ENCODE peak calls at places on chromosomes 11 and 22, in five cellular contexts. One of them, this sample, is unnamed.

GRCh38 chr11:2780850-2781412 is 81.1 kb upstream of the KCNQ1OT1 start:
- DNase-seq in esophagus squamous epithelium: no peak
- DNase-seq in astrocyte of the spinal cord: no peak
- DNase-seq in sigmoid colon: no peak
- DNase-seq in neural progenitor cell: no peak
- DNase-seq in this sample: no peak

GRCh38 chr11:17477361-17477760 is 716 bp upstream of the ABCC8 start:
- DNase-seq in astrocyte of the spinal cord: no peak
- DNase-seq in sigmoid colon: no peak
- DNase-seq in esophagus squamous epithelium: no peak
- DNase-seq in neural progenitor cell: no peak
- DNase-seq in this sample: no peak

GRCh38 chr22:37028692-37029674 is 9.4 kb downstream of the MPST start:
- DNase-seq in astrocyte of the spinal cord: no peak
- DNase-seq in sigmoid colon: no peak
- DNase-seq in neural progenitor cell: no peak
- DNase-seq in esophagus squamous epithelium: no peak
- DNase-seq in this sample: no peak

GRCh38 chr11:70303070-70303469 is 32.6 kb downstream of the PPFIA1 start:
- DNase-seq in astrocyte of the spinal cord: no peak
- DNase-seq in sigmoid colon: peak
- DNase-seq in neural progenitor cell: no peak
- DNase-seq in esophagus squamous epithelium: no peak
- DNase-seq in this sample: no peak

GRCh38 chr11:61706452-61707400 is 26.5 kb downstream of the DAGLA start:
- DNase-seq in neural progenitor cell: no peak
- DNase-seq in sigmoid colon: no peak
- DNase-seq in astrocyte of the spinal cord: no peak
- DNase-seq in esophagus squamous epithelium: no peak
- DNase-seq in this sample: no peak

GRCh38 chr11:61121917-61122316 is 19.6 kb downstream of the CD5 start:
- DNase-seq in neural progenitor cell: no peak
- DNase-seq in astrocyte of the spinal cord: no peak
- DNase-seq in sigmoid colon: no peak
- DNase-seq in esophagus squamous epithelium: no peak
- DNase-seq in this sample: no peak

GRCh38 chr11:86978756-86979608 is 23.8 kb upstream of the FZD4 start:
- DNase-seq in esophagus squamous epithelium: no peak
- DNase-seq in neural progenitor cell: peak
- DNase-seq in sigmoid colon: no peak
- DNase-seq in astrocyte of the spinal cord: peak
- DNase-seq in this sample: peak

GRCh38 chr22:48205790-48206189 is 1443.3 kb downstream of the TBC1D22A start:
- DNase-seq in esophagus squamous epithelium: no peak
- DNase-seq in astrocyte of the spinal cord: no peak
- DNase-seq in neural progenitor cell: no peak
- DNase-seq in sigmoid colon: no peak
- DNase-seq in this sample: no peak

GRCh38 chr11:46391578-46392420 is at the start of gene CHRM4:
- DNase-seq in astrocyte of the spinal cord: no peak
- DNase-seq in neural progenitor cell: peak
- DNase-seq in sigmoid colon: peak
- DNase-seq in esophagus squamous epithelium: no peak
- DNase-seq in this sample: peak

GRCh38 chr22:40703174-40703573 is 23.9 kb downstream of the MCHR1 start:
- DNase-seq in sigmoid colon: no peak
- DNase-seq in esophagus squamous epithelium: no peak
- DNase-seq in astrocyte of the spinal cord: no peak
- DNase-seq in neural progenitor cell: no peak
- DNase-seq in this sample: peak

GRCh38 chr11:79794057-79794456 is 353.2 kb upstream of the TENM4 start:
- DNase-seq in esophagus squamous epithelium: no peak
- DNase-seq in sigmoid colon: no peak
- DNase-seq in neural progenitor cell: no peak
- DNase-seq in astrocyte of the spinal cord: no peak
- DNase-seq in this sample: no peak

GRCh38 chr22:42069801-42070516 is 653 bp downstream of the NAGA start:
- DNase-seq in astrocyte of the spinal cord: peak
- DNase-seq in neural progenitor cell: no peak
- DNase-seq in sigmoid colon: no peak
- DNase-seq in esophagus squamous epithelium: no peak
- DNase-seq in this sample: no peak

GRCh38 chr22:36640106-36640672 is 63.4 kb downstream of the CACNG2 start:
- DNase-seq in astrocyte of the spinal cord: no peak
- DNase-seq in sigmoid colon: no peak
- DNase-seq in esophagus squamous epithelium: no peak
- DNase-seq in neural progenitor cell: peak
- DNase-seq in this sample: no peak

GRCh38 chr11:47981667-47982404 is 1.5 kb downstream of the PTPRJ start:
- DNase-seq in astrocyte of the spinal cord: no peak
- DNase-seq in sigmoid colon: no peak
- DNase-seq in neural progenitor cell: no peak
- DNase-seq in esophagus squamous epithelium: no peak
- DNase-seq in this sample: peak

GRCh38 chr11:81644239-81644840 is 1089.3 kb downstream of the FAM181B start:
- DNase-seq in sigmoid colon: no peak
- DNase-seq in neural progenitor cell: peak
- DNase-seq in esophagus squamous epithelium: no peak
- DNase-seq in astrocyte of the spinal cord: peak
- DNase-seq in this sample: peak

GRCh38 chr11:125674210-125674609 is 6.4 kb downstream of the ACRV1 start:
- DNase-seq in esophagus squamous epithelium: no peak
- DNase-seq in sigmoid colon: no peak
- DNase-seq in astrocyte of the spinal cord: no peak
- DNase-seq in neural progenitor cell: no peak
- DNase-seq in this sample: no peak

GRCh38 chr11:61290905-61291690 is 4.0 kb downstream of the VWCE start:
- DNase-seq in astrocyte of the spinal cord: no peak
- DNase-seq in esophagus squamous epithelium: no peak
- DNase-seq in sigmoid colon: no peak
- DNase-seq in neural progenitor cell: no peak
- DNase-seq in this sample: no peak

GRCh38 chr11:128448487-128448886 is 138.9 kb downstream of the ETS1 start:
- DNase-seq in astrocyte of the spinal cord: peak
- DNase-seq in sigmoid colon: no peak
- DNase-seq in neural progenitor cell: no peak
- DNase-seq in esophagus squamous epithelium: no peak
- DNase-seq in this sample: no peak

GRCh38 chr11:108193725-108194124 is 28.7 kb downstream of the NPAT start:
- DNase-seq in sigmoid colon: no peak
- DNase-seq in esophagus squamous epithelium: no peak
- DNase-seq in neural progenitor cell: no peak
- DNase-seq in astrocyte of the spinal cord: no peak
- DNase-seq in this sample: no peak

GRCh38 chr11:71293961-71294782 is 41.8 kb upstream of the SHANK2 start:
- DNase-seq in sigmoid colon: peak
- DNase-seq in esophagus squamous epithelium: no peak
- DNase-seq in neural progenitor cell: no peak
- DNase-seq in astrocyte of the spinal cord: no peak
- DNase-seq in this sample: no peak

GRCh38 chr22:46758867-46759290 is 3.6 kb upstream of the TBC1D22A start:
- DNase-seq in neural progenitor cell: peak
- DNase-seq in sigmoid colon: no peak
- DNase-seq in esophagus squamous epithelium: no peak
- DNase-seq in astrocyte of the spinal cord: peak
- DNase-seq in this sample: peak

GRCh38 chr11:33536178-33536577 is 164.4 kb downstream of the C11orf91 start:
- DNase-seq in astrocyte of the spinal cord: no peak
- DNase-seq in neural progenitor cell: no peak
- DNase-seq in sigmoid colon: no peak
- DNase-seq in esophagus squamous epithelium: no peak
- DNase-seq in this sample: no peak

GRCh38 chr22:40560551-40560950 is 76.0 kb downstream of the MRTFA start:
- DNase-seq in esophagus squamous epithelium: no peak
- DNase-seq in sigmoid colon: no peak
- DNase-seq in astrocyte of the spinal cord: peak
- DNase-seq in neural progenitor cell: no peak
- DNase-seq in this sample: no peak

GRCh38 chr11:77108436-77108835 is 5.8 kb downstream of the OMP start:
- DNase-seq in sigmoid colon: no peak
- DNase-seq in astrocyte of the spinal cord: no peak
- DNase-seq in neural progenitor cell: no peak
- DNase-seq in esophagus squamous epithelium: no peak
- DNase-seq in this sample: no peak

GRCh38 chr11:115933564-115933963 is 429.3 kb upstream of the CADM1 start:
- DNase-seq in sigmoid colon: no peak
- DNase-seq in neural progenitor cell: no peak
- DNase-seq in esophagus squamous epithelium: no peak
- DNase-seq in astrocyte of the spinal cord: no peak
- DNase-seq in this sample: no peak

GRCh38 chr11:67534070-67534679 is 10.9 kb upstream of the CABP2 start:
- DNase-seq in neural progenitor cell: peak
- DNase-seq in astrocyte of the spinal cord: peak
- DNase-seq in esophagus squamous epithelium: no peak
- DNase-seq in sigmoid colon: no peak
- DNase-seq in this sample: no peak

GRCh38 chr11:112278803-112279202 is 18.1 kb upstream of the PLET1 start:
- DNase-seq in esophagus squamous epithelium: no peak
- DNase-seq in sigmoid colon: no peak
- DNase-seq in astrocyte of the spinal cord: no peak
- DNase-seq in neural progenitor cell: no peak
- DNase-seq in this sample: no peak

GRCh38 chr11:106101797-106102196 is 24.3 kb downstream of the AASDHPPT start:
- DNase-seq in neural progenitor cell: no peak
- DNase-seq in astrocyte of the spinal cord: peak
- DNase-seq in esophagus squamous epithelium: no peak
- DNase-seq in sigmoid colon: no peak
- DNase-seq in this sample: no peak

GRCh38 chr11:17734418-17734911 is at the start of gene KCNC1:
- DNase-seq in sigmoid colon: peak
- DNase-seq in neural progenitor cell: peak
- DNase-seq in esophagus squamous epithelium: no peak
- DNase-seq in astrocyte of the spinal cord: peak
- DNase-seq in this sample: peak

GRCh38 chr22:29172216-29172615 is 33.5 kb upstream of the EMID1 start:
- DNase-seq in sigmoid colon: peak
- DNase-seq in astrocyte of the spinal cord: no peak
- DNase-seq in neural progenitor cell: no peak
- DNase-seq in esophagus squamous epithelium: no peak
- DNase-seq in this sample: no peak

GRCh38 chr22:35627267-35628041 is 10.3 kb upstream of the MB start:
- DNase-seq in neural progenitor cell: peak
- DNase-seq in esophagus squamous epithelium: no peak
- DNase-seq in sigmoid colon: peak
- DNase-seq in astrocyte of the spinal cord: peak
- DNase-seq in this sample: peak
- TF ChIP-seq CTCF in neural progenitor cell: peak
- TF ChIP-seq CTCF in esophagus squamous epithelium: peak
- TF ChIP-seq CTCF in sigmoid colon: no peak
- TF ChIP-seq CTCF in astrocyte of the spinal cord: peak
- TF ChIP-seq CTCF in this sample: peak

GRCh38 chr22:45103756-45104155 is 60.0 kb upstream of the NUP50 start:
- DNase-seq in sigmoid colon: no peak
- DNase-seq in neural progenitor cell: peak
- DNase-seq in astrocyte of the spinal cord: no peak
- DNase-seq in esophagus squamous epithelium: no peak
- DNase-seq in this sample: no peak
- TF ChIP-seq CTCF in sigmoid colon: no peak
- TF ChIP-seq CTCF in neural progenitor cell: peak
- TF ChIP-seq CTCF in astrocyte of the spinal cord: peak
- TF ChIP-seq CTCF in esophagus squamous epithelium: no peak
- TF ChIP-seq CTCF in this sample: no peak

DNA sequence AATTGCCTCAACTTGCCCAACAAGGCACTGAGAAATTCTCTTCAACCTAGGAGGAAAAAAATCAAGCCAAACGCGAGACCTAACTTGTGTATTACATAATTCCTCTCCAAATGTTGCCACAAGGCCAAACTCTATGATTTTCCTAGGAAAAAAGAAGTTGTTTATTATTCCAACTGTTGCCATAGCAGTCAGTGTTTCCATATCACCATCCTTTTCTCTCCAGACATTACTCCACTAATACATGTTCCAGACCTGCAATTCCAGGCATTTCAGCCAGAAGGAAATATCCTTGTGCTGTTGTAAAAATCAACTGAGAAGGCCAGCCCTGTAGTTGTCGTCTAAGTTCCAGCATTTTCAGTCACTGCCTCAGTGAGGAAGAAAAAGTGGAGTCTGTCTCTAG is 33.1 kb upstream of the PAMR1 start:
- DNase-seq in esophagus squamous epithelium: no peak
- DNase-seq in astrocyte of the spinal cord: peak
- DNase-seq in sigmoid colon: no peak
- DNase-seq in neural progenitor cell: no peak
- DNase-seq in this sample: no peak
- TF ChIP-seq CTCF in esophagus squamous epithelium: no peak
- TF ChIP-seq CTCF in astrocyte of the spinal cord: no peak
- TF ChIP-seq CTCF in sigmoid colon: no peak
- TF ChIP-seq CTCF in neural progenitor cell: no peak
- TF ChIP-seq CTCF in this sample: no peak

DNA sequence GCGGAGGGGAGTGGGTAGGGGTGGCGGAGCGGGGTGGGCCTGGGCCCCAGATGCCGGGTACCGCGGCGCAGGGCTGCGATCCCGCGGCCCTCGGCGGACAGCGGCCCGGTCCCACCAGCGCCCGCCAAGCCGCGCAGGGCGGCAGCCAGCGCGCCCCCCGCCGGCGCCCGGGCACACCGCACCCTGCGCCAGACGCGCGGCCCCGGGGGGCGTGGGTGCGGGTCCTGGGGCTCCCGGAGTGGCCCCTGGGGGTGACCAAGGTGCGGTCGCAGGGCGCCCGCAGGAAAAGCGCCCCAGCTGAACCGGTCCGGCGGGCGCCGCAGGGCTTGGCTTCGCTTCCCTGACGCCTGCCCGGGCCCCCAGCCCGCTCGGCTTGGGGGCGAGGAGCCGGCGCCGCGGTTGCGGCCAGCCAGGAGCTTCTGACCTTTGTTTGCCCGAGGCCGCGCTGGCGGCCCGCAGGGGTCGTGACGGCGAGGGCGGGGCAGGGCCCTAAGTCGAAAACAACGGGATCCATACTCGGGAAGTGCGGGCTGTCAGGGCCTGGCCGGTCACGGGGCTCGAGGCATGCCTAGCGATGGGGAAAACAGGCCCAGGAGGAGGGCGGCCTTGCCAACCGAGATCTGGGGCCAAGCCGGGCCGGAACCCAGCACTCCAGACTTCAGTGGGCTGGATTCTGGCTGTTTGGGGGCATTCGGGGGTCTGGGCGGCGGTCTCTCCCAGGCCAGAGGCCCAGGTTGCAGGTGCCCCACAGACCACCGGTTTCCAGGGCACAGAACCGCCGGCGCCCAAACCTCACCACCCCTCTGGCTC is 581 bp upstream of the AP5B1 start:
- DNase-seq in astrocyte of the spinal cord: no peak
- DNase-seq in esophagus squamous epithelium: no peak
- DNase-seq in sigmoid colon: peak
- DNase-seq in neural progenitor cell: peak
- DNase-seq in this sample: no peak
- TF ChIP-seq CTCF in astrocyte of the spinal cord: no peak
- TF ChIP-seq CTCF in esophagus squamous epithelium: no peak
- TF ChIP-seq CTCF in sigmoid colon: no peak
- TF ChIP-seq CTCF in neural progenitor cell: peak
- TF ChIP-seq CTCF in this sample: peak